ENCODE peak calls at places on chromosomes 4 and X, in ten cellular contexts. M is right cardiac atrium; T is WTC11; L is GM06990; G is fibroblast of lung; X is stimulated activated effector memory CD8-positive, alpha-beta T cell treated with anti-CD3 and anti-CD28 coated beads, Interleukin-12 subunit alpha, Interleukin-12 subunit beta, amount 100 ng/mL, for 72 hours; Q is hepatic stellate cell; V is heart left ventricle; Y is activated CD8-positive, alpha-beta memory T cell treated with anti-CD3 and anti-CD28 coated beads for 24 hours; J is activated CD4-positive, alpha-beta T cell treated with anti-CD3 and anti-CD28 coated beads, Interleukin-2, amount 50 U/mL, for 1 hour. N is an unnamed sample.
A peak's percentile ranks its signal among the peaks of the same experiment; 100 is the strongest.

GRCh38 chr4:185219551-185220344 is 10.3 kb downstream of the SNX25 start:
- DNase-seq in M (no peak), T (no peak), L (no peak), G (peak; percentile 84), X (no peak), Q (no peak), V (peak; percentile 38), Y (no peak), J (no peak), N (no peak)

GRCh38 chrX:124274438-124275166 is 57.9 kb upstream of the TEX13D start:
- DNase-seq in M (no peak), T (no peak), L (no peak), G (no peak), X (no peak), Q (no peak), V (peak; percentile 37), Y (no peak), J (no peak), N (no peak)

GRCh38 chr4:8090312-8090711 is 68.3 kb downstream of the ABLIM2 start:
- DNase-seq in M (peak; percentile 32), T (no peak), L (no peak), G (peak; percentile 71), X (no peak), Q (no peak), V (peak; percentile 47), Y (no peak), J (no peak), N (no peak)

GRCh38 chr4:172868271-172868670 is 300.3 kb upstream of the GALNT7 start:
- DNase-seq in M (no peak), T (no peak), L (no peak), G (no peak), X (no peak), Q (no peak), V (no peak), Y (no peak), J (no peak), N (no peak)

GRCh38 chr4:101806914-101807313 is 16.4 kb downstream of the BANK1 start:
- DNase-seq in M (no peak), T (no peak), L (peak; percentile 71), G (no peak), X (no peak), Q (no peak), V (no peak), Y (no peak), J (no peak), N (peak; percentile 85)

GRCh38 chr4:9942921-9943600 is 78.2 kb downstream of the SLC2A9 start:
- DNase-seq in M (no peak), T (no peak), L (no peak), G (no peak), X (no peak), Q (no peak), V (no peak), Y (peak; percentile 24), J (no peak), N (peak; percentile 26)

GRCh38 chr4:135538698-135539097 is 1337.1 kb upstream of the PABPC4L start:
- DNase-seq in M (no peak), T (no peak), L (no peak), G (no peak), X (no peak), Q (no peak), V (no peak), Y (no peak), J (no peak), N (no peak)

GRCh38 chr4:38462659-38463058 is 201.3 kb upstream of the KLF3 start:
- DNase-seq in M (no peak), T (no peak), L (no peak), G (no peak), X (no peak), Q (no peak), V (no peak), Y (no peak), J (no peak), N (no peak)

GRCh38 chrX:1034717-1035116 is 177.7 kb downstream of the CRLF2 start:
- DNase-seq in M (no peak), T (no peak), L (no peak), G (no peak), X (no peak), Q (no peak), V (no peak), Y (no peak), J (no peak), N (no peak)

GRCh38 chrX:17674611-17675010 is 62.7 kb upstream of the SCML1 start:
- DNase-seq in M (no peak), T (no peak), L (no peak), G (peak; percentile 22), X (no peak), Q (no peak), V (no peak), Y (no peak), J (no peak), N (no peak)

GRCh38 chr4:43456383-43456782 is 563.9 kb downstream of the GRXCR1 start:
- DNase-seq in M (no peak), T (no peak), L (no peak), G (peak; percentile 91), X (no peak), Q (no peak), V (no peak), Y (no peak), J (no peak), N (no peak)

GRCh38 chrX:139826065-139827044 is 106.5 kb downstream of the ATP11C start:
- DNase-seq in M (no peak), T (no peak), L (no peak), G (peak; percentile 86), X (no peak), Q (peak; percentile 32), V (no peak), Y (no peak), J (no peak), N (no peak)